ENCODE peak calls at places on chromosomes 7 and 10, in five cellular contexts. O, S, I, C and P are unnamed samples.
A peak's percentile ranks its signal among the peaks of the same experiment; 100 is the strongest.

GRCh38 chr10:33291053-33291592 is 43.3 kb downstream of the NRP1 start:
- DNase-seq in S (no peak), C (no peak), O (no peak), I (no peak), P (no peak)

GRCh38 chr7:108124820-108125219 is 5.3 kb downstream of the LAMB4 start:
- DNase-seq in S (no peak), O (no peak), I (no peak), C (no peak), P (no peak)

GRCh38 chr10:130358981-130359650 is 222.9 kb downstream of the GLRX3 start:
- DNase-seq in S (peak; percentile 39), I (no peak), O (no peak), C (no peak), P (no peak)

GRCh38 chr7:33250421-33250827 is 121.1 kb downstream of the BBS9 start:
- DNase-seq in C (no peak), I (no peak), O (no peak), S (no peak), P (no peak)

GRCh38 chr7:127930341-127931328 is 100.6 kb downstream of the LRRC4 start:
- DNase-seq in O (no peak), I (no peak), S (no peak), C (no peak), P (no peak)

GRCh38 chr7:28533731-28534531 is 121.6 kb downstream of the CREB5 start:
- DNase-seq in S (peak; percentile 23), C (no peak), O (no peak), I (no peak), P (peak; percentile 66)

GRCh38 chr7:36723951-36724664 is at the start of gene AOAH:
- DNase-seq in C (peak; percentile 2), O (peak; percentile 64), S (no peak), I (peak; percentile 90), P (peak; percentile 73)

GRCh38 chr7:155361947-155362346 is 64.3 kb downstream of the INSIG1 start:
- DNase-seq in C (no peak), I (peak; percentile 17), O (no peak), S (no peak), P (no peak)

GRCh38 chr7:7181519-7182155 is 707 bp upstream of the C1GALT1 start:
- DNase-seq in I (peak; percentile 73), O (peak; percentile 53), C (peak; percentile 7), S (peak; percentile 80), P (no peak)

GRCh38 chr7:53119514-53119933 is 84.1 kb downstream of the POM121L12 start:
- DNase-seq in I (no peak), C (no peak), S (no peak), O (no peak), P (no peak)

GRCh38 chr7:29039747-29040569 is 81.8 kb upstream of the TRIL start:
- DNase-seq in S (no peak), I (no peak), O (no peak), C (no peak), P (no peak)

GRCh38 chr10:12589789-12590188 is 240.4 kb downstream of the CAMK1D start:
- DNase-seq in O (no peak), I (no peak), S (no peak), C (no peak), P (no peak)

GRCh38 chr7:128094686-128095085 is 63.4 kb upstream of the LRRC4 start:
- DNase-seq in O (no peak), I (no peak), C (no peak), S (no peak), P (no peak)

GRCh38 chr7:126993626-126994213 is 259.0 kb downstream of the GRM8 start:
- DNase-seq in O (no peak), C (no peak), S (no peak), I (no peak), P (no peak)

GRCh38 chr10:125375210-125375609 is 214.8 kb upstream of the CTBP2 start:
- DNase-seq in I (no peak), S (no peak), C (no peak), O (no peak), P (no peak)

GRCh38 chr10:115933098-115933497 is 339.9 kb downstream of the GFRA1 start:
- DNase-seq in O (no peak), I (no peak), S (no peak), C (no peak), P (no peak)

GRCh38 chr10:30813872-30814471 is 184.4 kb upstream of the LYZL2 start:
- DNase-seq in C (no peak), O (no peak), I (no peak), S (no peak), P (no peak)